ENCODE peak calls at places on chromosomes 4 and X, in four cellular contexts. K, S, C and U are unnamed samples.

GRCh38 chr4:181418491-181418890 is 824.7 kb upstream of the TENM3 start:
- DNase-seq in K (no peak), S (no peak), C (no peak), U (no peak)

GRCh38 chr4:14583752-14584151 is 418.5 kb upstream of the CPEB2 start:
- DNase-seq in K (no peak), S (no peak), C (no peak), U (no peak)

GRCh38 chrX:74656079-74656745 is 41.8 kb upstream of the RLIM start:
- DNase-seq in K (no peak), S (no peak), C (no peak), U (no peak)

GRCh38 chr4:123325241-123325681 is 71.3 kb upstream of the SPRY1 start:
- DNase-seq in K (no peak), S (no peak), C (no peak), U (no peak)

GRCh38 chr4:128519163-128519810 is 231.7 kb upstream of the PGRMC2 start:
- DNase-seq in K (peak), S (no peak), C (no peak), U (no peak)

GRCh38 chr4:38896940-38897339 is 29.3 kb downstream of the FAM114A1 start:
- DNase-seq in K (no peak), S (no peak), C (no peak), U (no peak)

GRCh38 chr4:134585972-134586371 is 384.4 kb upstream of the PABPC4L start:
- DNase-seq in K (no peak), S (no peak), C (no peak), U (no peak)

GRCh38 chr4:56261027-56261426 is 126.3 kb downstream of the AASDH start:
- DNase-seq in K (no peak), S (no peak), C (no peak), U (no peak)

GRCh38 chrX:110992611-110993010 is 103.4 kb upstream of the PAK3 start:
- DNase-seq in K (peak), S (peak), C (no peak), U (no peak)

GRCh38 chr4:17055788-17056187 is 157.3 kb upstream of the LDB2 start:
- DNase-seq in K (peak), S (peak), C (no peak), U (no peak)

GRCh38 chrX:132488819-132489255 is at the start of gene MBNL3:
- DNase-seq in K (peak), S (no peak), C (peak), U (peak)

GRCh38 chr4:137960371-137961050 is 281.6 kb downstream of the SLC7A11 start:
- DNase-seq in K (peak), S (peak), C (no peak), U (no peak)

GRCh38 chrX:100687128-100687527 is 43.1 kb downstream of the SRPX2 start:
- DNase-seq in K (no peak), S (no peak), C (no peak), U (no peak)

GRCh38 chrX:87961471-87961870 is 443.9 kb downstream of the KLHL4 start:
- DNase-seq in K (no peak), S (no peak), C (no peak), U (no peak)

GRCh38 chr4:105186701-105187158 is 40.1 kb downstream of the TET2 start:
- DNase-seq in K (peak), S (peak), C (no peak), U (no peak)